ENCODE peak calls at places on chromosome 7, in nine cellular contexts. B is psoas muscle; O is PC-3; G is CD8-positive, alpha-beta T cell; I is A549; L is heart right ventricle; U is upper lobe of left lung; M is kidney; V is right lobe of liver. J is an unnamed sample.

GRCh38 chr7:134514663-134515062 is 12.7 kb upstream of the AKR1B10 start:
- DNase-seq in G (no peak), L (peak; percentile 41), M (no peak), U (no peak), B (no peak), O (peak; percentile 93), V (no peak), I (peak; percentile 91), J (no peak)

GRCh38 chr7:64114791-64115190 is 69.6 kb downstream of the ZNF727 start:
- DNase-seq in O (no peak), L (no peak), M (no peak), I (no peak), V (no peak), B (no peak), U (no peak), G (no peak), J (no peak)

GRCh38 chr7:78175744-78176143 is 377.2 kb downstream of the PHTF2 start:
- DNase-seq in M (no peak), L (no peak), G (no peak), V (no peak), B (no peak), O (no peak), I (no peak), U (no peak), J (no peak)

GRCh38 chr7:42099837-42100508 is 137.0 kb downstream of the GLI3 start:
- DNase-seq in B (no peak), I (no peak), L (no peak), M (no peak), G (no peak), V (no peak), O (no peak), U (no peak), J (no peak)

GRCh38 chr7:111763221-111763791 is 201.0 kb upstream of the IMMP2L start:
- DNase-seq in L (no peak), O (peak; percentile 55), U (no peak), V (no peak), M (no peak), B (no peak), G (no peak), I (peak; percentile 58), J (no peak)

GRCh38 chr7:20307119-20307518 is 23.6 kb upstream of the ITGB8 start:
- DNase-seq in B (no peak), I (no peak), O (no peak), M (no peak), V (no peak), G (no peak), U (no peak), L (no peak), J (no peak)

GRCh38 chr7:141444956-141445355 is 106.3 kb upstream of the AGK start:
- DNase-seq in L (no peak), B (no peak), M (no peak), O (no peak), V (no peak), G (no peak), U (no peak), I (no peak), J (no peak)

GRCh38 chr7:155874411-155874810 is 62.1 kb upstream of the SHH start:
- DNase-seq in B (no peak), O (no peak), L (no peak), V (no peak), U (no peak), G (peak; percentile 11), M (no peak), I (no peak), J (no peak)

GRCh38 chr7:135800560-135800959 is 51.9 kb upstream of the FAM180A start:
- DNase-seq in O (no peak), M (no peak), L (no peak), G (no peak), B (no peak), I (no peak), V (no peak), U (no peak), J (no peak)

GRCh38 chr7:127858091-127858914 is 172.9 kb downstream of the LRRC4 start:
- DNase-seq in U (no peak), B (no peak), I (no peak), L (no peak), O (no peak), V (no peak), G (no peak), M (no peak), J (no peak)

GRCh38 chr7:139774376-139774775 is 3.4 kb downstream of the HIPK2 start:
- DNase-seq in O (peak; percentile 84), U (no peak), B (no peak), M (no peak), V (no peak), L (no peak), G (no peak), I (no peak), J (no peak)

GRCh38 chr7:44891791-44892190 is 6.5 kb upstream of the PURB start:
- DNase-seq in I (no peak), B (no peak), O (no peak), U (no peak), G (no peak), M (no peak), V (no peak), L (no peak), J (no peak)

GRCh38 chr7:27163776-27164380 is 1.5 kb downstream of the HOXA9 start:
- DNase-seq in L (no peak), U (no peak), B (no peak), V (no peak), I (no peak), G (no peak), O (no peak), M (peak; percentile 53), J (no peak)

GRCh38 chr7:14995774-14996173 is 93.2 kb upstream of the DGKB start:
- DNase-seq in B (no peak), I (no peak), M (no peak), O (no peak), V (no peak), L (no peak), U (no peak), G (no peak), J (no peak)

GRCh38 chr7:12386237-12386839 is 17.3 kb downstream of the VWDE start:
- DNase-seq in L (no peak), B (no peak), U (no peak), V (no peak), O (no peak), I (no peak), M (no peak), G (no peak), J (no peak)

GRCh38 chr7:139034855-139035587 is 821 bp downstream of the ZC3HAV1L start:
- DNase-seq in U (no peak), M (no peak), L (peak; percentile 56), O (peak; percentile 16), V (no peak), B (peak; percentile 42), G (no peak), I (peak; percentile 85), J (peak; percentile 53)

GRCh38 chr7:129902788-129903422 is 49.9 kb downstream of the UBE2H start:
- DNase-seq in G (no peak), L (no peak), B (no peak), I (no peak), M (no peak), V (no peak), U (no peak), O (peak; percentile 9), J (no peak)
- H3K4me1 ChIP-seq in G (peaks cover 75% of the 10 kb centered on the region), L (peaks cover 40% of the 10 kb centered on the region), B (peaks cover 80% of the 10 kb centered on the region), I (peaks cover 55% of the 10 kb centered on the region), M (peaks cover 17% of the 10 kb centered on the region), V (no peaks in the 10 kb centered on the region), U (no peaks in the 10 kb centered on the region), O (peaks cover 31% of the 10 kb centered on the region), J (peaks cover 14% of the 10 kb centered on the region)

DNA sequence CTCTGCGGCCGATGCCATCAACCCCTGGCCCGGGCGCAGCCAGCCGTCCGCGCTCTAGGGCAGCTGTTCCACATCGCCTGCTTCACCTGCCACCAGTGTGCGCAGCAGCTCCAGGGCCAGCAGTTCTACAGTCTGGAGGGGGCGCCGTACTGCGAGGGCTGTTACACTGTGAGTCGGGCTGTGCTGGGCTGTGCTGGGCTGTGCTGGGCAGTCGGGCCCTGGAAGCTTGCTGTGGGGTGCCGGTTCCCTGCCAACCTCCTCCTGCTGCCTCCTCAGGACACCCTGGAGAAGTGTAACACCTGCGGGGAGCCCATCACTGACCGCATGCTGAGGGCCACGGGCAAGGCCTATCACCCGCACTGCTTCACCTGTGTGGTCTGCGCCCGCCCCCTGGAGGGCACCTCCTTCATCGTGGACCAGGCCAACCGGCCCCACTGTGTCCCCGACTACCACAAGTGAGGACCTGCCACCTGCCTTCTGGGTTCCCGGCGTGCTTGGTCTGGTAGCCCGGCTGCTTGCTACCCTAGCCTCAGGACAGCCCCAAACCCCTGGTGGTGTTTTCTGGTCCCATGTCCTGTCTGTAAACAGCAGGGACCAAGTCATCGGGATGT is 7.5 kb downstream of the ZYX start:
- DNase-seq in V (peak; percentile 56), I (no peak), O (no peak), L (no peak), M (peak; percentile 60), U (no peak), B (no peak), G (no peak), J (no peak)
- TF ChIP-seq CTCF in V (no peak), I (no peak), O (peak; percentile 13), L (no peak), M (no peak), U (no peak), B (no peak), G (no peak), J (no peak)

DNA sequence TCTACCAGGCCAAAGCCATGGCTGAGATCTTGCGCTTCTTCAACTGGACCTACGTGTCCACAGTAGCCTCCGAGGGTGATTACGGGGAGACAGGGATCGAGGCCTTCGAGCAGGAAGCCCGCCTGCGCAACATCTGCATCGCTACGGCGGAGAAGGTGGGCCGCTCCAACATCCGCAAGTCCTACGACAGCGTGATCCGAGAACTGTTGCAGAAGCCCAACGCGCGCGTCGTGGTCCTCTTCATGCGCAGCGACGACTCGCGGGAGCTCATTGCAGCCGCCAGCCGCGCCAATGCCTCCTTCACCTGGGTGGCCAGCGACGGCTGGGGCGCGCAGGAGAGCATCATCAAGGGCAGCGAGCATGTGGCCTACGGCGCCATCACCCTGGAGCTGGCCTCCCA is 142.7 kb downstream of the GRM3 start:
- DNase-seq in M (peak; percentile 53), O (no peak), V (no peak), B (no peak), G (no peak), I (no peak), L (no peak), U (no peak), J (no peak)
- H3K4me1 ChIP-seq in M (no peaks in the 10 kb centered on the region), O (no peaks in the 10 kb centered on the region), V (no peaks in the 10 kb centered on the region), B (no peaks in the 10 kb centered on the region), G (no peaks in the 10 kb centered on the region), I (no peaks in the 10 kb centered on the region), L (no peaks in the 10 kb centered on the region), U (no peaks in the 10 kb centered on the region), J (no peaks in the 10 kb centered on the region)

DNA sequence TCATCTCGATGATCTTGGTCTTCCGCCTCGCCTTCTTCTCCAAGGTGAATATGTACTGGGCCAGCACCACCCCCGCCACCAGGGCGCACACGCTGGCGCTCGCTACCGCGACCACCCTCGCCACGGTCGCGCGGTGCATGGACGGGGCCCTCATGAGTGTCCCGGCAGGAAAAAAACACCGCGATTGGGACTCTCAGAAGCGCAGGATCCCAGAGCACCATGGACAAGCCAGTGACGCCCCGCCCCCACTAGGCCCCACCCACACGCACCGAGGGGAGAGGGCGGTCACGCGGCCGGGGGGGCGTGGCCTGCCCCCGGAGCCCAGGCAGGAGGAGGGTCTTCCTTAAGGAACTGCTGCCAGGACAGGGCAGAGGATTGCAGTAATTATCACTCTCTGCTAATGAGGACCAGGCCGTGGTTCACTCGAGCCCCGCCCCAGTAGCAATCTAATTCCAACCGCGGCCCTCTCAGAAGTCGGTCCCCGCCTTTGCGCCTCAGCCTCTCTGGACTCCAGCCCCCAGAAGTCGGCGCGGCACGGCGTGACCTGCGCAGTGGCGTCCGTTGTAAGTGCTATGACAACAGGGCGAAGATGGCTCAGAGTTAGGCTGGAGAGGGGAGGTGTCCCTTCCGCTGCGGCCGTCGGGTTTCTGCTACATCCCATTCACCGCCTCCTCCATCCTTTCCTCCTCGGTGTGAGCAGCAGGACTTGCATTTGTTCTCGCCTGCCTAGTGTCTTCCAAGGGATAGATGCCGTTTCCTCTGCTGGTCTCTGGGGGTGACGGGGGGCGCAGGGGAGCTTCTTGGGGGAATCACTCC is at the start of gene BBS9:
- DNase-seq in U (peak; percentile 95), O (peak; percentile 92), M (peak; percentile 97), I (peak; percentile 92), V (peak; percentile 96), G (peak; percentile 92), L (peak; percentile 94), B (peak; percentile 93), J (peak; percentile 92)
- TF ChIP-seq CTCF in U (no peak), O (no peak), M (no peak), I (no peak), V (no peak), G (no peak), L (no peak), B (no peak), J (no peak)